ENCODE peak calls at places on chromosomes 13 and 19, in five cellular contexts. V is pancreas, A is stomach, S is tibial artery, T is left ventricle myocardium inferior. W is an unnamed sample.
A peak's percentile ranks its signal among the peaks of the same experiment; 100 is the strongest.

GRCh38 chr19:41912899-41913475 is 15.3 kb downstream of the ERFL start:
- DNase-seq in T (no peak), S (no peak), A (no peak), V (no peak), W (peak; percentile 44)

GRCh38 chr13:87893186-87893585 is 222.0 kb downstream of the SLITRK5 start:
- DNase-seq in V (no peak), T (no peak), S (no peak), A (no peak), W (no peak)

GRCh38 chr13:104769520-104769919 is 1703.3 kb upstream of the SLC10A2 start:
- DNase-seq in A (no peak), V (no peak), T (no peak), S (no peak), W (no peak)

GRCh38 chr19:39498262-39499081 is at the start of gene DLL3:
- DNase-seq in S (no peak), T (no peak), V (no peak), A (no peak), W (peak; percentile 27)

GRCh38 chr13:76637651-76638111 is 248.5 kb downstream of the KCTD12 start:
- DNase-seq in A (no peak), V (no peak), S (no peak), T (no peak), W (no peak)

GRCh38 chr19:29501816-29502580 is 23.8 kb upstream of the VSTM2B start:
- DNase-seq in T (no peak), S (no peak), A (no peak), V (no peak), W (no peak)

GRCh38 chr13:80131204-80131603 is 209.7 kb downstream of the SPRY2 start:
- DNase-seq in V (peak; percentile 39), T (peak; percentile 86), A (peak; percentile 73), S (peak; percentile 59), W (peak; percentile 79)

GRCh38 chr19:56554272-56554869 is 12.9 kb upstream of the ZNF470 start:
- DNase-seq in S (no peak), V (no peak), T (no peak), A (no peak), W (no peak)

GRCh38 chr13:98454389-98454881 is 122.5 kb downstream of the STK24 start:
- DNase-seq in V (no peak), T (no peak), S (no peak), A (no peak), W (peak; percentile 88)

GRCh38 chr19:30449191-30449590 is 77.0 kb downstream of the ZNF536 start:
- DNase-seq in S (no peak), A (no peak), V (no peak), T (no peak), W (no peak)

GRCh38 chr13:94272038-94272437 is 207.4 kb downstream of the DCT start:
- DNase-seq in S (no peak), A (no peak), V (no peak), T (no peak), W (no peak)

GRCh38 chr13:24717217-24717616 is 37.0 kb downstream of the ATP12A start:
- DNase-seq in A (no peak), T (no peak), V (no peak), S (no peak), W (no peak)

GRCh38 chr19:42422576-42423461 is 4.4 kb downstream of the LIPE start:
- DNase-seq in T (no peak), S (no peak), V (no peak), A (no peak), W (no peak)

GRCh38 chr19:43408043-43408442 is 6.6 kb upstream of the TEX101 start:
- DNase-seq in A (no peak), S (no peak), V (no peak), T (no peak), W (no peak)

GRCh38 chr19:7924651-7925170 is 1.2 kb downstream of the CTXN1 start:
- DNase-seq in A (no peak), S (no peak), T (no peak), V (no peak), W (no peak)

DNA sequence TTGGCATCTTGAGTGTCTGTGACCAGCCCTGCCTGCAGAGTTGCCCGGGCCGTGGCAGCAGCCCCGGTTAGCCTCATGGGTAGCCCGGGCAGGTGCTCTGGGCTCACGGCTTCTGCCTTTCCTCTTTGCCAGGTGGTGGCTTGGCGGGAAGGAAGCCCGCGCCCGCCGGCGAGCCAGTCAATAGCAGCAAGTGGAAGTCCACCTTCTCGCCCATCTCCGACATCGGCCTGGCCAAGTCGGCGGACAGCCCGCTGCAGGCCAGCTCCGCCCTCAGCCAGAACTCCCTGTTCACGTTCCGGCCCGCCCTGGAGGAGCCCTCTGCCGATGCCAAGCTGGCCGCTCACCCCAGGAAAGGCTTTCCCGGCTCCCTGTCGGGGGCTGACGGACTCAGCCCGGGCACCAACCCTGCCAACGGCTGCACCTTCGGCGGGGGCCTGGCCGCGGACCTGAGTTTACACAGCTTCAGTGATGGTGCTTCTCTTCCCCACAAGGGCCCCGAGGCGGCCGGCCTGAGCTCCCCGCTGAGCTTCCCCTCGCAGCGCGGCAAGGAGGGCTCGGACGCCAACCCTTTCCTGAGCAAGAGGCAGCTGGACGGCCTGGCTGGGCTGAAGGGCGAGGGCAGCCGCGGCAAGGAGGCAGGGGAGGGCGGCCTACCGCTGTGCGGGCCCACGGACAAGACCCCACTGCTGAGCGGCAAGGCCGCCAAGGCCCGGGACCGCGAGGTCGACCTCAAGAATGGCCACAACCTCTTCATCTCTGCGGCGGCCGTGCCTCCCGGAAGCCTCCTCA is 9.9 kb downstream of the PLEKHJ1 start:
- DNase-seq in T (no peak), S (no peak), V (no peak), A (no peak), W (no peak)
- H3K36me3 ChIP-seq in T (peaks cover 91% of the 10 kb centered on the region), S (peaks cover 84% of the 10 kb centered on the region), V (peaks cover 76% of the 10 kb centered on the region), A (peaks cover 71% of the 10 kb centered on the region), W (peaks cover 63% of the 10 kb centered on the region)

DNA sequence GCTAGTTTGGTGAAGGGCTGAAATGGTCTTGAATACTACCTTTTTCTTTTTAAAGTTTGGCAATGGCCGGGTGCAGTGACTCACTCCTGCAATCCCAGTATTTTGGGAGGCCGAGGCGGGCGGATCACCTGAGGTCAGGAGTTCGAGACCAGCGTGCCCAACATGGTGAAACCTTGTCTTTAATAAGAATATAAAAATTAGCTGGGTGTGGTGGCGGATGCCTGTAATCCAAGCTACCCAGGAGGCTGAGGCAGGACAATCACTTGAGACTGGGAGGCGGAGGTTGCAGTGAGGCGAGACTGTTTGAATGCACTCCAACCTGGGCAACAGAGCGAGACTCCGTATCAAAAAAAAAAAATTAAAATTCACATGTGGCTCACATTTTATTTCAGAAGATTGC is 880 bp upstream of the ZNF723 start:
- DNase-seq in T (no peak), A (no peak), V (no peak), S (no peak), W (no peak)
- H3K9me3 ChIP-seq in T (peaks cover 72% of the 10 kb centered on the region), A (peaks cover 2% of the 10 kb centered on the region), V (no peaks in the 10 kb centered on the region), S (peaks cover 7% of the 10 kb centered on the region), W (peaks cover 30% of the 10 kb centered on the region)

DNA sequence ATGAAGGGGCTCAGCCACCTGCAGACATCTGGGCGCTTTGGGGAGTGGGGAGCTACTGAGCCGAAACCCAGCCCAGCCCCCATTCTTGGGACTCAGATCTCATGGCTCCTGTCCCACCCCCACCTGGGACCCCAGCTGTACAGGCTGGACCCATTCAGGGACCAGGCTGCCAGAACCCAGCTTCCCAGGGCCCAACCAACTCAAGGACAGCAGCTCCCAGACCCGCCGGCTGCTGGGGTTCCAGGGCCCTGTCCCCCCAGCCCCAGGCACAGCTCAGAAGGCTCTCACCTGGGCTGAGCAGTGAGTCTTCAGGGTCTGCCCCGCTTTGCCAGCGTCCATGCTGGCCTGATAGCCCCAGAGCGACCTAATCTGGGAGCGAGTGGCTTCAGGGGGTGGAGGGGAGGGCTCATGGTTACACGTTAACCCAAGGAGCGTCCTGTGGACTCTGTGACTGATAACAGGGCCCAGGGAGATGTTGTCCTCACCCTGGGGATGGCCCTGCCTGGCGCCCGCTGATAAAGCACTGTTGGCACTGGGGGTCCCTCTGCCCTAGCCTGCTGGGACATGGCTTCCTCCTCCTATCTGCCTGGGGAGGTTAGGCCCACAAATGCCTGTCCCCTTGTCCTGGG is at the start of gene TMEM86B:
- DNase-seq in S (no peak), V (no peak), T (no peak), A (peak; percentile 58), W (no peak)
- H3K36me3 ChIP-seq in S (peaks cover 58% of the 10 kb centered on the region), V (peaks cover 26% of the 10 kb centered on the region), T (peaks cover 52% of the 10 kb centered on the region), A (peaks cover 42% of the 10 kb centered on the region), W (peaks cover 43% of the 10 kb centered on the region)

GRCh38 chr13:57286511-57287098 is 119.6 kb downstream of the PRR20E start:
- DNase-seq in A (no peak), S (no peak), V (no peak), T (no peak), W (no peak)
- H3K9me3 ChIP-seq in A (no peaks in the 10 kb centered on the region), S (peaks cover 11% of the 10 kb centered on the region), V (no peaks in the 10 kb centered on the region), T (peaks cover 38% of the 10 kb centered on the region), W (peaks cover 5% of the 10 kb centered on the region)

GRCh38 chr19:18841400-18841799 is 9.6 kb downstream of the UPF1 start:
- DNase-seq in V (no peak), A (no peak), T (no peak), S (no peak), W (no peak)

GRCh38 chr19:18842166-18842565 is 10.4 kb downstream of the UPF1 start:
- DNase-seq in S (no peak), A (no peak), T (no peak), V (no peak), W (no peak)

GRCh38 chr19:18845961-18846360 is 14.2 kb downstream of the UPF1 start:
- DNase-seq in T (no peak), S (no peak), A (no peak), V (no peak), W (no peak)

GRCh38 chr19:18844806-18845329 is 13.1 kb downstream of the UPF1 start:
- DNase-seq in T (no peak), V (no peak), A (no peak), S (no peak), W (no peak)

GRCh38 chr19:18843960-18844359 is 12.2 kb downstream of the UPF1 start:
- DNase-seq in V (no peak), A (no peak), T (no peak), S (no peak), W (no peak)
- H3K36me3 ChIP-seq in V (no peaks in the 10 kb centered on the region), A (peaks cover 12% of the 10 kb centered on the region), T (no peaks in the 10 kb centered on the region), S (no peaks in the 10 kb centered on the region), W (peaks cover 3% of the 10 kb centered on the region)

DNA sequence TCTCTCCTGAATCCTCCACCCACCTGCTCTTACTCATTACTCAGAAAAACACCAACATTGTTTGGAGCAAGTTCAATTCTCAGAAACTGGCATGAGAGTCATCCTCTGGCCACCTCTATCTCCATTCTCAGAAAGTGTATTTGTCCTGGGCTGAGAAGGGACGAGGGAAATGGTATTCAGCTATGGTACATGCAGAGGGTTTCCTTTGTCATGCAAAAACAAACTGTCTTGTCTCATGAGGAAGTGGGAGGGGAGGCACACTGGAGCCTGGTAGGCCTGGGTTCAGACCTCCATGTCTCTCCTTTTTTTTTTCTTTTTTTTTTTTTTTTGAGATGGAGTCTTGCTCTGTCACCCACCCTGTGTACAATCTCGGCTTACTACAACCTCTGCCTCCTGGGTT is 31.9 kb upstream of the LILRA2 start:
- DNase-seq in A (no peak), V (no peak), T (no peak), S (no peak), W (no peak)
- H3K9me3 ChIP-seq in A (no peaks in the 10 kb centered on the region), V (no peaks in the 10 kb centered on the region), T (peaks cover 6% of the 10 kb centered on the region), S (no peaks in the 10 kb centered on the region), W (no peaks in the 10 kb centered on the region)

GRCh38 chr19:46995492-46995891 is 24.1 kb upstream of the NPAS1 start:
- DNase-seq in V (no peak), S (no peak), A (no peak), T (no peak), W (no peak)
- H3K36me3 ChIP-seq in V (peaks cover 8% of the 10 kb centered on the region), S (peaks cover 70% of the 10 kb centered on the region), A (peaks cover 41% of the 10 kb centered on the region), T (peaks cover 58% of the 10 kb centered on the region), W (peaks cover 64% of the 10 kb centered on the region)